ENCODE peak calls at places on chromosome 14, in seven cellular contexts. H, J, A, F, O, C and Q are unnamed samples.

GRCh38 chr14:52059614-52060013 is 9.2 kb downstream of the NID2 start:
- DNase-seq in H (no peak), J (no peak), A (no peak), F (no peak), O (no peak), C (no peak), Q (no peak)

GRCh38 chr14:68628605-68629310 is 164.1 kb downstream of the ZFP36L1 start:
- DNase-seq in H (no peak), J (peak), A (peak), F (no peak), O (no peak), C (no peak), Q (no peak)

GRCh38 chr14:38210587-38211257 is 3.0 kb downstream of the SSTR1 start:
- DNase-seq in H (no peak), J (no peak), A (no peak), F (no peak), O (no peak), C (no peak), Q (no peak)

GRCh38 chr14:68135028-68135427 is 315.4 kb downstream of the RAD51B start:
- DNase-seq in H (no peak), J (no peak), A (no peak), F (no peak), O (no peak), C (no peak), Q (no peak)

GRCh38 chr14:24398943-24399801 is at the start of gene NYNRIN:
- DNase-seq in H (no peak), J (peak), A (no peak), F (no peak), O (no peak), C (no peak), Q (no peak)

GRCh38 chr14:72513994-72514659 is 379.8 kb downstream of the DPF3 start:
- DNase-seq in H (no peak), J (peak), A (no peak), F (no peak), O (no peak), C (peak), Q (peak)

GRCh38 chr14:23432102-23432925 is 3.1 kb downstream of the MYH7 start:
- DNase-seq in H (no peak), J (no peak), A (no peak), F (no peak), O (no peak), C (no peak), Q (no peak)

GRCh38 chr14:67010602-67011001 is 178.6 kb upstream of the GARIN2 start:
- DNase-seq in H (no peak), J (no peak), A (no peak), F (no peak), O (no peak), C (no peak), Q (no peak)

GRCh38 chr14:51004352-51004800 is 60.1 kb upstream of the PYGL start:
- DNase-seq in H (no peak), J (peak), A (no peak), F (no peak), O (no peak), C (no peak), Q (no peak)

GRCh38 chr14:79464468-79464867 is 746.8 kb downstream of the DIO2 start:
- DNase-seq in H (no peak), J (no peak), A (no peak), F (no peak), O (no peak), C (no peak), Q (no peak)

GRCh38 chr14:84446250-84446649 is 1083.7 kb upstream of the FLRT2 start:
- DNase-seq in H (no peak), J (no peak), A (no peak), F (no peak), O (no peak), C (no peak), Q (no peak)

GRCh38 chr14:56659964-56660551 is 80.5 kb downstream of the TMEM260 start:
- DNase-seq in H (no peak), J (peak), A (peak), F (peak), O (no peak), C (peak), Q (peak)

GRCh38 chr14:100004392-100004791 is 60.8 kb upstream of the EVL start:
- DNase-seq in H (no peak), J (no peak), A (no peak), F (no peak), O (no peak), C (no peak), Q (no peak)

GRCh38 chr14:100303179-100303578 is 3.1 kb downstream of the SLC25A29 start:
- DNase-seq in H (no peak), J (peak), A (no peak), F (peak), O (no peak), C (no peak), Q (no peak)

GRCh38 chr14:97380539-97380941 is 583.4 kb downstream of the VRK1 start:
- DNase-seq in H (no peak), J (no peak), A (peak), F (no peak), O (no peak), C (no peak), Q (no peak)

GRCh38 chr14:88868558-88869159 is 44.2 kb downstream of the TTC8 start:
- DNase-seq in H (no peak), J (no peak), A (no peak), F (peak), O (no peak), C (peak), Q (no peak)

GRCh38 chr14:91127411-91127810 is 13.5 kb downstream of the DGLUCY start:
- DNase-seq in H (no peak), J (peak), A (peak), F (no peak), O (no peak), C (no peak), Q (no peak)

GRCh38 chr14:71595441-71595840 is 336.8 kb upstream of the RGS6 start:
- DNase-seq in H (no peak), J (no peak), A (no peak), F (no peak), O (no peak), C (no peak), Q (no peak)

DNA sequence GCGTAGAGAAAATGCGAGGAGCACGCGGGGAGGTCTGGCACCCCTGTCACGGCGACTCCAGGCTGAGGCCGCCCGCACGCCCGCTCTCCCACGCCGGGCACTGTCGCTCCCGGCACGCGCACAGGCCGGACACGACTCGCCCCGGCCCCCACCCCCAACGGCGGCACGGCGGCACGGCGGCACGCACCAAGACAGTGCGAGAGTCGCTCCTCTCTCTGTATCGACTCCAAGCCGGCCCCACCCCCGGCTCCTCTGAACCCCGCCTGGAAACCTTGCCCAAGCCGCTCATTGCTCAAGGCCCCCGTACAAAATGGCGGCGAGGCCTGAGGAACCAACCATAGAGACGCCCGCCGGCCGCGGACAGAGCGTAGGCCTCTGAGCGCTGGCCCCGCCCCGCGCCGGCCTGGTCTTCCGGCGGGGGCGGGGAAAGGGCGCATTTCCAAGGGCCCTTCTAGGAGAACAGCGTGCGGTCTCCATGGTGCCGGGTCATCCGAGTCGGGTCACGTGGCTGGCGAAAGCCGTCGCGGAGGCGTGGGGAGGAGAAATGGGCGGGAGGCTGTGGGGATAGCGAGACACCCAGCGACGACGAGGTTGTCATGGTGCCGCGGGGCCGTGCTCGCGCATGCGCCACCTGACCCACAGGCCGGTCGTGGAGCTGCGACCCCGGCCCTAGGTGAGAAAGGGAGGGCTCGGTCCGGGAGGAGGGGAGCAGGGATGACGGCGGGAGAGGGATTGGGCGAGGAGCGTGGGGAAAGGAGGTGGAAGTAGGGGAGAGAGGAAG is at the start of gene CIPC:
- DNase-seq in H (peak), J (peak), A (peak), F (peak), O (peak), C (peak), Q (peak)
- TF ChIP-seq CTCF in H (no peak), J (no peak), A (peak), F (no peak), O (no peak), C (no peak), Q (no peak)

DNA sequence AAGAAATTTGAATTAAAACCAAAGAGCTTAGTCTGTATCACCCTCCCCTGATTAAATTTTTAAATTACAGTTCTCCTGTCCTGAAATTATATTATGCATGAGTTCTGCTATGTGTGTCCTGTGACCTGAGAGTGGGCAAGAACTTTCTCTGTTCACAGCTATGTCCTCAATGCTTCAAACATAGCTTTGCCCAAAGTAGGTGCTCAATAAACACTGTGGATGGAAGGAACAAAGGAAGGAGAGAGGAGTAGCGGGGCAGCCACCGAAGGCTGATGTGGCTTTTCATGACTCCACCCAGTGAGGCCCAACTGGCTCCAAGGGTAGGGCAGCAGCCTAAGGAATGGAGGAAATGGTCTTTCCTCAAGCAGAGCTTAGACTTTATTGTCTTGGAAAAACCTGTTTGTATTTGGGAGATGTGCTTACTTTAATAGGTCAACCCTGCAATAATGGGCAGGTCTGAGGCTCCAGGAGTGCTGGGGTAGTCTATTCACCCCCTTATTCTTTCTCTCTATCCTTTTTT is 7.6 kb upstream of the MARK3 start:
- DNase-seq in H (no peak), J (no peak), A (no peak), F (no peak), O (no peak), C (no peak), Q (no peak)
- TF ChIP-seq CTCF in H (no peak), J (no peak), A (no peak), F (no peak), O (no peak), C (no peak), Q (no peak)

DNA sequence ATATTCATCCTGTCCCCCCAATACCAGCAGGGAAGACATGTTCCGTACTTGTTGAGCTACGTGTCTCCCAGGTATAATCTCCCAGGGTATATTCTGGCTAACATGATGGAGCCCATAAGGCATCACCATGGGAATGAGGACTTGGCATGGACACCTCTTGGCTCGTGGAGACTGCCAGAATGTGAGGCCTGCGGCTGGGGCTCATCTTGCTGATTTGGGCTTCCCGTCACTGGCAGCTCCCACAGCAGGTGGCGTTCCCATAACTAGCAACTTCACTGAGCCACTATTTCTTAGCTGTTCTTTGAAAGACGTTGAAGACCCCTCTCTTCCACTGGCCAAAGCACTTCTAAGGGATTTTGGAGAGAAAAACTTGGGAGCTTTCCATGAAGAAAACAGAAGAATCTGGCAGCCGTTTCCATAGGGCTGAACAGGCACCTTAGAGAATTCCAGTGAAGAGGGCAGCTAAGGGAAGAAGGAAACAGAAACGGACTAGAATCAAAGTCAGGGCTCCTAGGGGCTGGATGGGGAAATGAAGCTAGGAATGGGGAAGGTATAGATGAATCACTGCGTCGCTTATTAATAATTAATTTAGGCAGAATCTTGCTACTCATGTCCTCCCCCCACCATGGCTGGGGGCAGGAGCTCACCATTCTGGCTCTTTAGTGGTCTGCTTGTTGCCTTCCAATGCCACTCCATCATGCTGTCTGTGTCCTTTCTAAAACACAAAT is 39.7 kb upstream of the FOS start:
- DNase-seq in H (no peak), J (peak), A (no peak), F (no peak), O (no peak), C (no peak), Q (no peak)
- TF ChIP-seq CTCF in H (no peak), J (peak), A (peak), F (no peak), O (no peak), C (no peak), Q (no peak)

DNA sequence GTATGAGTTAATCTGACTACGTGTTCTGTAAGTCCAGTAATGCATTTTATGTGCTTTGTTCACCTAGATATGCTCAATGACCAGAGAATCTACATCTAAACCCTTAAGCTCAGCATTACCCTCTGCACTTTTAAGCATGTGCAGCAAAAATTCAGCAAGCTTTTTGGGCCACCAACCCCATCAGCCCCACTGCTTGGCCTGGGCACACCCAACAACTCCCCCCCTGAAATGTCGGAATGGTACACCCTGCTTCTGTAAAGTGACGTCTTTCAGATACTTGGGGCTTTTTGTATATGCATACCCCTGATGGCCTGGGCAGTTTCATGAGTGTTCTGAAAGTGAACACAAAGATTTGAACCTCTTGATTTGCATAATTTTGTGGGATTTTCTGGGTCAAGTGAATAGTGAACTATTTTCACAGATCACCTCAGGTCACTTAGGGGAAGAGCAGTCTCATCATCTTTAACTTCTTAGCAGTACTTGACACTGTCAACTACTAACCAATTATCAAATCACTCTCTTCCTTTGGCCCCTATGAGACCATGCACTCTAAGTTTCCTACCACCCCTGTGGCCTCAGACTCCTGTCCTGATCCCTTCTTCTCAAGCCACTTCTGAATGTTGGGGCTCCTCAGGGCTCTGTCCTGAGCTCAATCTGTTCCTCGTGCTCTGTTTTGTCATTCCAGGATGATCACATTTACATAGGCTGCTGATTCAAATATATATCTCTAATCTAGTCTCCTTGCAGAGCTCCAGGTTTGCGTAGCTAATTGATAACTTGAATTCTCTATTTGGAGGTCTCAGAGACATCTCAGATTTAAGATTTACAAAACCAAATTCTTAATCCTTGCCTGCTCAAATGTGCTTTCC is 36.3 kb upstream of the PPM1A start:
- DNase-seq in H (no peak), J (no peak), A (no peak), F (peak), O (no peak), C (no peak), Q (no peak)
- TF ChIP-seq CTCF in H (no peak), J (no peak), A (no peak), F (no peak), O (no peak), C (no peak), Q (no peak)

DNA sequence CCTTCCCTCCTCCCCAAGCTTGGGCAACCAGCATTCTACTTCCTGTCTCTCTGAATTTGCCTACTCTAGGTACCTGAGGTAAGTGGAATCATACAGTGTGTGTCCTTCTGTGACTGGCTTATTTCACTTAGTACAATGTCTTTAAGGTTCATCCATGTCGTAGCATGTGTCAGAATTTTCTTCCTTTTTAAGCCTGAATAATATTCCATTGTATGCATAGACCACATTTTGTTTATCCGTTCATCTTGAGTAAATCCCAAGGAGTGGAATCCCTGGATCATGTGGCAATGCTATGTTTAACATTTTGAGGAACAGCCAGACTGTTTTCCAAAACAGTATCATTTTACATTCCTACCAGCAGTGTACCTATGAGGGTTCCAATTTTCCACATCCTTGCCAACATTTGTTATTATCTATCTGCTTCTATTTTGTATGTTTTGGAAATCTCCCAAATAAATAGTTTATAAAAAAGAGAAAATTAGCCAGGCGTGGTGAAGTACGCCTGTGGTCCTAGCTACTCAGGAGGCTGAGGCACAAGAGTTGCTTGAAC is 12.4 kb downstream of the HSP90AA1 start:
- DNase-seq in H (no peak), J (no peak), A (no peak), F (no peak), O (no peak), C (no peak), Q (no peak)
- TF ChIP-seq CTCF in H (no peak), J (no peak), A (no peak), F (no peak), O (no peak), C (no peak), Q (peak)

DNA sequence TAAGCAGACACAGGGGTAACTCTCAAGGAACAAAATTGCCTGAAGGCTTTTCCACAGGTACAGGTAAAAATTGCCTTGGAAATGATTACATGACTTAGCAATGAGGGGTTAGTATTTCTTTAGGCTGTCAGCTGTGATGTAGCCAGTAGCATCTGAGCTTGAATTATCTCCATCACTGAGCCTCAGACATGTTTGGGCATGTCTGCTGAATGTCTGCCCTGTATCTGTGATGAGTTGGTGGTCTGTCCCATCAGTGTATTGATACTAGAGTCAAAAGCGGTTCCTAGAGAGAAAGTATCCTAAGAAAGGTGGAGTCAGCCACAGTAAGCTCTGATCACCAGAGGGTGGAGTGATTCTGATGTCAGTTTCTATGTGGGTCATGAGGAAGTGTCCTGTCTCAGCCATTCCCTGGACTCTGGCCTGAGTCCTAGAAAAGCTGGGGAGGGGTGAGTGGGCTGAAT is 16.2 kb downstream of the AKAP6 start:
- DNase-seq in H (no peak), J (no peak), A (peak), F (no peak), O (no peak), C (no peak), Q (no peak)
- TF ChIP-seq CTCF in H (no peak), J (no peak), A (peak), F (no peak), O (no peak), C (no peak), Q (peak)